ENCODE peak calls at places on chromosome 15, in six cellular contexts. U is activated naive CD4-positive, alpha-beta T cell; H is COR-L47; T is kidney glomerular epithelial cell; Q is IMR-90; M is fibroblast of gingiva. L is an unnamed sample.

GRCh38 chr15:64090527-64090926 is 3.1 kb downstream of the CIAO2A start:
- DNase-seq in U (no peak), M (no peak), Q (no peak), H (no peak), T (no peak), L (no peak)

GRCh38 chr15:72491768-72492167 is 17.6 kb downstream of the ARIH1 start:
- DNase-seq in M (peak), H (no peak), Q (peak), T (peak), U (no peak), L (no peak)

GRCh38 chr15:37773111-37773860 is 161.2 kb upstream of the TMCO5A start:
- DNase-seq in H (no peak), M (no peak), U (no peak), T (no peak), Q (peak), L (no peak)

GRCh38 chr15:44584162-44584749 is 47.3 kb downstream of the EIF3J start:
- DNase-seq in T (no peak), Q (no peak), H (no peak), M (no peak), U (peak), L (peak)

GRCh38 chr15:73168487-73168886 is 116.2 kb downstream of the NEO1 start:
- DNase-seq in Q (no peak), M (no peak), T (no peak), U (no peak), H (no peak), L (no peak)

GRCh38 chr15:75198560-75199346 is 2.9 kb upstream of the C15orf39 start:
- DNase-seq in U (no peak), T (peak), Q (peak), M (peak), H (peak), L (no peak)

GRCh38 chr15:79740581-79740980 is 156.2 kb downstream of the MTHFS start:
- DNase-seq in Q (no peak), M (no peak), H (no peak), T (no peak), U (no peak), L (no peak)

GRCh38 chr15:42800731-42801474 is 64.0 kb upstream of the CDAN1 start:
- DNase-seq in Q (no peak), U (no peak), T (no peak), M (no peak), H (no peak), L (no peak)

GRCh38 chr15:38868326-38869114 is 303.9 kb upstream of the RASGRP1 start:
- DNase-seq in U (no peak), M (peak), H (no peak), T (peak), Q (peak), L (peak)

GRCh38 chr15:70034596-70034995 is 63.1 kb downstream of the TLE3 start:
- DNase-seq in M (no peak), Q (no peak), U (no peak), T (no peak), H (no peak), L (no peak)

GRCh38 chr15:72380743-72381142 is 4.9 kb upstream of the HEXA start:
- DNase-seq in U (no peak), M (no peak), H (no peak), T (no peak), Q (no peak), L (no peak)

GRCh38 chr15:45254405-45255293 is 2.6 kb downstream of the SLC28A2 start:
- DNase-seq in M (no peak), Q (peak), U (no peak), H (no peak), T (peak), L (no peak)

GRCh38 chr15:70439304-70439877 is 324.0 kb downstream of the UACA start:
- DNase-seq in M (no peak), Q (no peak), T (no peak), U (no peak), H (no peak), L (no peak)

GRCh38 chr15:55897560-55898336 is 95.7 kb downstream of the NEDD4 start:
- DNase-seq in M (peak), T (peak), U (no peak), H (no peak), Q (peak), L (peak)

GRCh38 chr15:78619022-78619950 is 1.5 kb downstream of the CHRNA3 start:
- DNase-seq in Q (no peak), T (no peak), M (no peak), U (no peak), H (no peak), L (peak)

GRCh38 chr15:51499379-51499976 is 123.1 kb downstream of the DMXL2 start:
- DNase-seq in M (peak), T (peak), U (no peak), H (peak), Q (peak), L (no peak)